ENCODE peak calls at places on chromosomes 1 and 21, in four cellular contexts. J, Y, T and L are unnamed samples.

GRCh38 chr1:109299087-109299983 is 7.5 kb downstream of the MYBPHL start:
- DNase-seq in J (no peak), Y (no peak), T (peak), L (no peak)

GRCh38 chr1:235410467-235410866 is 43.2 kb downstream of the TBCE start:
- DNase-seq in J (no peak), Y (no peak), T (no peak), L (no peak)

GRCh38 chr1:995665-996633 is 3.9 kb downstream of the HES4 start:
- DNase-seq in J (peak), Y (no peak), T (no peak), L (no peak)

GRCh38 chr21:46100426-46100825 is 2.5 kb downstream of the COL6A2 start:
- DNase-seq in J (no peak), Y (no peak), T (no peak), L (no peak)

GRCh38 chr21:21179619-21180336 is 181.6 kb downstream of the NCAM2 start:
- DNase-seq in J (no peak), Y (no peak), T (no peak), L (no peak)

GRCh38 chr1:89462250-89462649 is 62.4 kb upstream of the LRRC8B start:
- DNase-seq in J (no peak), Y (no peak), T (no peak), L (no peak)

GRCh38 chr1:105632342-105633196 is 1423.9 kb upstream of the PRMT6 start:
- DNase-seq in J (no peak), Y (no peak), T (no peak), L (no peak)

GRCh38 chr1:151539321-151540020 is 638 bp upstream of the TUFT1 start:
- DNase-seq in J (peak), Y (peak), T (peak), L (peak)

GRCh38 chr1:121519042-121519755 is 334.4 kb downstream of the SRGAP2C start:
- DNase-seq in J (no peak), Y (peak), T (peak), L (peak)

GRCh38 chr1:3676581-3677410 is 24.5 kb downstream of the TP73 start:
- DNase-seq in J (no peak), Y (no peak), T (peak), L (no peak)

GRCh38 chr1:230153655-230154296 is 86.7 kb downstream of the GALNT2 start:
- DNase-seq in J (no peak), Y (no peak), T (no peak), L (no peak)

GRCh38 chr1:230156536-230156935 is 89.5 kb downstream of the GALNT2 start:
- DNase-seq in J (no peak), Y (no peak), T (no peak), L (no peak)

GRCh38 chr1:230156068-230156467 is 89.0 kb downstream of the GALNT2 start:
- DNase-seq in J (no peak), Y (no peak), T (no peak), L (no peak)

GRCh38 chr1:230152999-230153398 is 86.0 kb downstream of the GALNT2 start:
- DNase-seq in J (no peak), Y (no peak), T (no peak), L (no peak)

DNA sequence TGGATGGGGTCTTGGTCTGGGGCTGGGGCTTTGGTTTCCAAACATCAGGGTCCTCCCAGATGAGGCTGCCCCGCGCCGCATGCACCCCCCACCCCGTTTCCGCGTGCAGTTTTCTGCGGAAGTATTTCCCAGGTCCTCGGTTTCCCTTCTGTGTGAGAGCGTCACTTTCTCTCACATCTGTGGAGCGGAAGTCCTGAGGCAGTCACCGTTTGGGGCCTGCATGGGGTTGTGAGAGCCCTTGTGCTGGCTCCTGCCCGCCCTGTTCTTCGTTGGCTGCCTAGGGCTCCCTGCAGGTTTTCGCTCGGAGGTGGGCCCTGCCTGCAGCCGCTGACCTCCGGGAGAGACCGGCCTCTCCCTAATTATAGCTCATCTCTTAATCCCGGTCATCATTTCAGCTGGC is 88.0 kb downstream of the GALNT2 start:
- DNase-seq in J (no peak), Y (no peak), T (no peak), L (no peak)
- H3K4me3 ChIP-seq in J (no peak), Y (no peak), T (no peak), L (no peak)

GRCh38 chr1:32647308-32648134 is 2.8 kb downstream of the ZBTB8OS start:
- DNase-seq in J (no peak), Y (no peak), T (no peak), L (no peak)

GRCh38 chr1:32650157-32650751 is at the start of gene ZBTB8OS:
- DNase-seq in J (peak), Y (peak), T (peak), L (peak)

GRCh38 chr1:32650752-32651460 is at the start of gene RBBP4:
- DNase-seq in J (peak), Y (peak), T (peak), L (peak)

GRCh38 chr1:32651461-32652073 is 559 bp downstream of the RBBP4 start:
- DNase-seq in J (no peak), Y (no peak), T (no peak), L (peak)

DNA sequence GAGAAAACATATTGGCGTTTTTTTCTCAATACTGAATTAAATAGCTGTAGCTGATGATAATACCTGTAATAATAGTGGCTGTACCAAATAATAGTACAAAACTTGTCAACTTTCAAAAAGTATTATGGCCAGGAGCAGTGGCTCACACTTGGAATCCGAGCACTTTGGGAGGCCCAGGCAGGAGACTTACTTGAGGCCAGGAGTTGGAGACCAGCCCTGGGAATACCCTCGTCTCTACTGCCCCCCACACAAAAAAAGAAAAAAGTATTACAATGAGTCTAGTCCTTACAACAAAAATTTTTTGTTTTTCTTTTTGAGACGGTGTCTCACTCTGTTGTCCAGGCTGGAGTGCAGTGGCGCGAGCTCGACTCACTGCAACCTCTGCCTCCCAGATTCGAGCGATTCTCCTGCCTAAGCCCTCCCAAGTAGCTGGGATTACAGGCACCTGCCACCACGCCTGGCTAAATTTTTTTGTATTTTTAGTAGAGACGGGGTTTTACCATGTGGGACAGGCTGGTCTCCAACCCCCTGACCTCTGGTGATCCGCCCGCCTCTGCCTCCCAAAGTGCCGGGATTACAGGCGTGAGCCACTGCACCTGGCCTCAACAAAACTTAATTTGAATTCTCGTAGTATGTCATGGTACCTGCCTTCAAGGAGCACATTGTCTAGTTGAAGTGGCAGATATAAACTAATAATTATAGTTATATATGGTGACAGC is 1.4 kb downstream of the RBBP4 start:
- DNase-seq in J (no peak), Y (no peak), T (no peak), L (no peak)
- H3K4me3 ChIP-seq in J (peak), Y (peak), T (peak), L (peak)

DNA sequence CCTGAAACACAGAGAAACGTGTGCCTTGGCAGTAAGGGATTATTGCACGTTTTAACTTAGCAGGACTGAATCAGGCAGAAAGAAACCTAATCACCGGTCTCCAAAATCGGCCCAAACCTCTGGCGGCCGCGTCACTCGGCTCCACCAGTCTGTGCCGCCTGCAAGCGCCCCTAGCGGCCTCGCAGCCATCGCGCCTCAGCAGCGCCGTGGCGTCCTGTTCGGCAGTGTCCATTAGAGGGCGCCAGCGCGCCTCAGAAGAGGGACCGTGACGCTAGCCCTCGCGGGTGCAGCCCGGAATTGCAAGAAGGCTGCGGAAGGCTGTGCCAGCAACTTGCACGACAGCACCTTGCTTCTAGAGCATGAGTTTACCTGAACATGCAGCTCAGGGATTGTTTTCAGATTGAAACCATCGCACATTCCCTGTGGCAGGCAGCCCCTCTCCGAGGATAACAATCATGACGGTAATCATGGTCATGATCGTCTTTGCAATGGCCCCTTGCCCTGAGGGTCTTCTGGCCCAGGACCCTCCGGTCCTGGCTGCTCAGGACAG is 164.4 kb downstream of the TRIM33 start:
- DNase-seq in J (peak), Y (peak), T (peak), L (peak)
- H3K4me3 ChIP-seq in J (peak), Y (peak), T (peak), L (peak)

GRCh38 chr21:41685511-41686149 is 81.2 kb downstream of the RIPK4 start:
- DNase-seq in J (peak), Y (no peak), T (no peak), L (no peak)

GRCh38 chr21:41689289-41689583 is 77.6 kb downstream of the RIPK4 start:
- DNase-seq in J (no peak), Y (no peak), T (no peak), L (no peak)

GRCh38 chr21:41687633-41688032 is 79.2 kb downstream of the RIPK4 start:
- DNase-seq in J (no peak), Y (no peak), T (no peak), L (no peak)

GRCh38 chr21:41684381-41685245 is 82.2 kb downstream of the RIPK4 start:
- DNase-seq in J (peak), Y (no peak), T (no peak), L (no peak)

GRCh38 chr21:41686664-41687063 is 80.2 kb downstream of the RIPK4 start:
- DNase-seq in J (no peak), Y (no peak), T (no peak), L (no peak)
- H3K4me3 ChIP-seq in J (no peak), Y (no peak), T (no peak), L (no peak)

DNA sequence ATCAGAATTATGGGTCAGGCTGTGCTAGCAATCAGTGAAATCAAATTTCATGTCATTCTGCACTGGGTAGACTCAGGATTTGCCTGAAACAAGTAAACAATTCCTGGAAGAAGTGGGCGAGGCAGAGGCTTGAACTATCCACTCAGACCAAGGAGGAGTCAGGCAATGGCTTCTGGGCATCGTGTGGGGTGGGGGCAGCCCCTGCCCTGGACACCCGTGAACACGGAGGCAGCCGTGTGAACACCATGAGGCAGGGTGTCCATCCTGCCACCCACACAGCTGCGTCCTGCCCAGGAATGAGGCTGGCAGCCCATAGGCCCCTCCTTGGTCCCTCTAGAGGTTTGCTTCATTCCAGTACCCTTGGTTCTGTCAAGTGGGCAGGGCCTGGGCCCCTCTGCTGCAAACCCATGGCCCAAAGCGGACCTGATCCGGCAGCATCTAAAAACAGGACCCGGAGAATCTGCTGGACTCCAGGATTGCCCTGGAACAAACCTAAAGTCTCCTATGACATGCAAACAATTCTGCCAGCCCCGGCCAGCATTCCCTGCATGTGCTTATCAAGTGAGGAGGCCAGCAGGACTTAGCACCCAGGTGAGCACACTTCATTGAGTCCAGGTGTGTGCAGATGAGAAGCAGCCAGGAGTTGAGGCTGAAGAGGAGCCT is 69.5 kb downstream of the PDE9A start:
- DNase-seq in J (no peak), Y (no peak), T (no peak), L (no peak)
- H3K4me3 ChIP-seq in J (no peak), Y (no peak), T (no peak), L (no peak)

DNA sequence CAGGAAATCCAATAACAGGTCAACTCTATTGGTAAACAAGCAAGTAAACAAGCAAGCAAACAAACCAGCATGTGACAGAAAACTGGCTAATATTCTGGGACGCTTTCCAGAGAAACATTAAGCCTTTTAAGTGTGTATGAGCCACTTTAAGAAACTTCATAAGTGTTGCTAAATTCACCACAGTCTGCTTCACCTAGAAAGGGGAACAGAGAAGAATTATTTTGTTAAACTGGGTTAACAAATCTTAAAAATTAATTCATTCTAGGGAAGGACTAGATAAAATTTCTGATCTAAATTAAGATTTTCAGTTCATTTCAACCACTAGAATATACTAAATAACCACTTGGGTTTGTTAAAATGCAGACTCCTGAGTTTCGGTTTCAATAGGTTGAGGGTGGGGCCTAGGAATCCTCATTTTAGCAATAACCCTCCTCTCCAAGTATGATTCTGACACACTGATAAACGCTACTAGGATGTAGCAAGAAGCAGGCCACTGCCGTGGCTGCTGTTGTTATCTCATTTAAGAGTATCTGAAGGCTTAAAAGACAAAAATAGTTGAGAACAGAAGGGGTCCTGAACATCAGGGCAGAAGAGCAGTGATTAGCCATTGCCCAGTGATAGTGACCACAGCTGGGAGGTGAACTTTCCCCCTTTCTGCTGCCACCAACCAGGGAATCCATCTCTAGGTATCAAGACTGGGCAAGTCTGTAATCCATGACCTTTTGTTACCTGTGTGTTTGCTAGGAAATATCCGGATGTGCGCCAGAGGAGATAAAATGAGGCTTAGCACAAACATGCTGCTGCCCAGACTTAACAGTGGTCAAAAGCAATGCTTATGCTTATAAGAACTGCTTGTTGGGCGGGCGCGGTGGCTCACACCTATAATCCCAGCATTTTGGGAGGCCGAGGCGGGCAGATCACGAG is 11.2 kb downstream of the CREG1 start:
- DNase-seq in J (no peak), Y (no peak), T (no peak), L (no peak)
- H3K4me3 ChIP-seq in J (no peak), Y (no peak), T (no peak), L (no peak)

DNA sequence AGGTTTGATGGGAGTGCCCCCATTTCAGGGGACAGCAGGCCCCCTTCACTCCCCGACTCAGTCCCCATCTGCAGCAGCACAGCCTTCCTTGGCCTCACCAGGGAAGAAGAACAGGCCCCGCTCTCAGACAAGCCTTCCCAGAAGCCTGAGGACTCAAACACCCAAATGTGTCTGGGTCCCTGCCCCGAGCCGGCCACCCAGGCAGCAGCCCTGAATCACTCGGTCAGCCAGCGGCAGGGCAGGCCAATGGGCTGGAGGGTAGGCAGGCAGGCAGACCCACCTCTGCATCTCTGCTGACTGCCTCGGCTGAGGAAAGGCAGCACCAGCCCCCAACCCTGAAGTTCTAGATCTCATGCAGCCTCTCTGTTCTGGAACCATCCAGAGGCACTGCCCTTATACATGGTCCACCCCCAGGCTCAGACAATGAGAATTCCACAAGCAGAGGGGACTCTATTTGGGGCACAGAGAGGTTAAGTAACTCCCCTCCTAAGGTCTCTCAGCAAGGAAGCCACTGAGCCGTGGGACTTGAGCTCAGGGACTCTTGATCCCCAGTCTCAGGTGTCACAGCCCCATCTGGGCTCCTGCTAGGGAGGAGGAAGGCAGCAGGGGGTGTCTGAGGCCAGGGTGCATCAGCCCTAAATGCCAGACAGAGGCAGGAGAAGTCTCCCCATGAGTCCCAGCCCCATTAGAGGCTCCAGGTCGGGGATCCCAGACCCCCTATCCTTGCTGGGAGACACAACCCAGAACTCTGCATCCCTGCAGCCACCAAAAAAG is 33.2 kb upstream of the RUNX3 start:
- DNase-seq in J (no peak), Y (no peak), T (no peak), L (no peak)
- H3K4me3 ChIP-seq in J (no peak), Y (peak), T (no peak), L (no peak)

GRCh38 chr1:39704757-39705156 is 13.5 kb upstream of the HPCAL4 start:
- DNase-seq in J (no peak), Y (no peak), T (no peak), L (no peak)

GRCh38 chr1:39698568-39698967 is 7.3 kb upstream of the HPCAL4 start:
- DNase-seq in J (no peak), Y (no peak), T (no peak), L (no peak)

GRCh38 chr1:39700348-39700747 is 9.1 kb upstream of the HPCAL4 start:
- DNase-seq in J (no peak), Y (no peak), T (no peak), L (no peak)

GRCh38 chr1:39699419-39699818 is 8.2 kb upstream of the HPCAL4 start:
- DNase-seq in J (no peak), Y (no peak), T (no peak), L (no peak)

DNA sequence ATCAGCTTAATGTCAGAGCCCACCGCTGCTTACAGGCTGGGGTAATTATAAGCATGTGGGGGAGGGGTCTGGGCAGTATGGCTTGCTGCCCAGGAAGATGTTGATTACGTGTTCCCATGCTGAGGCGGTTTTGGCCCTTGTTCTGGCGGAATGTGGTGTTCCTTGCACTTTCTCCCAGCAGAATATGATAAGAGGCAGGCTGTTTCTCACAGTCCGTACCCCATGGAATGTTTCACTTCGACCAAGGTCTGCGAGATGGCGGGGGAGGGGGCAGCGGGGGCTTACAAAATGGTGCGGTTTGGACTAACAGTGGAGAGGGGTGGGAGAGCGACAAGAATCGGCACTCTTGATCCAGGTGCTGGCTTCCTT is 9.8 kb upstream of the HPCAL4 start:
- DNase-seq in J (no peak), Y (no peak), T (peak), L (no peak)
- H3K4me3 ChIP-seq in J (no peak), Y (no peak), T (no peak), L (no peak)